ENCODE peak calls at places on chromosomes 3 and 15, in six cellular contexts. B is cardiac muscle cell, F is fibroblast of pulmonary artery, W is left ventricle myocardium inferior, Z is fibroblast of villous mesenchyme, M is AG04450. R is an unnamed sample.

GRCh38 chr15:68258684-68259083 is 18.9 kb upstream of the FEM1B start:
- DNase-seq in B (no peak), F (peak; percentile 34), W (no peak), Z (peak; percentile 43), M (no peak), R (no peak)

GRCh38 chr15:59384507-59384906 is 11.8 kb upstream of the MYO1E start:
- DNase-seq in B (no peak), F (no peak), W (no peak), Z (no peak), M (no peak), R (no peak)

GRCh38 chr3:18443670-18444596 is 18.8 kb upstream of the SATB1 start:
- DNase-seq in B (peak; percentile 11), F (no peak), W (peak; percentile 12), Z (no peak), M (no peak), R (peak; percentile 66)

GRCh38 chr3:151909720-151910405 is 36.4 kb downstream of the SUCNR1 start:
- DNase-seq in B (no peak), F (no peak), W (no peak), Z (no peak), M (no peak), R (no peak)

GRCh38 chr3:46065751-46066256 is 38.5 kb upstream of the XCR1 start:
- DNase-seq in B (no peak), F (no peak), W (no peak), Z (no peak), M (no peak), R (no peak)

GRCh38 chr15:94168250-94168649 is 63.1 kb upstream of the MCTP2 start:
- DNase-seq in B (no peak), F (no peak), W (no peak), Z (no peak), M (no peak), R (no peak)

GRCh38 chr15:69526696-69527095 is 74.1 kb downstream of the RPLP1 start:
- DNase-seq in B (no peak), F (no peak), W (no peak), Z (no peak), M (no peak), R (no peak)

GRCh38 chr15:100252359-100252758 is 89.4 kb downstream of the ADAMTS17 start:
- DNase-seq in B (no peak), F (no peak), W (no peak), Z (no peak), M (no peak), R (no peak)

GRCh38 chr15:39466428-39466827 is 114.5 kb upstream of the THBS1 start:
- DNase-seq in B (no peak), F (no peak), W (peak; percentile 80), Z (peak; percentile 90), M (no peak), R (peak; percentile 58)

DNA sequence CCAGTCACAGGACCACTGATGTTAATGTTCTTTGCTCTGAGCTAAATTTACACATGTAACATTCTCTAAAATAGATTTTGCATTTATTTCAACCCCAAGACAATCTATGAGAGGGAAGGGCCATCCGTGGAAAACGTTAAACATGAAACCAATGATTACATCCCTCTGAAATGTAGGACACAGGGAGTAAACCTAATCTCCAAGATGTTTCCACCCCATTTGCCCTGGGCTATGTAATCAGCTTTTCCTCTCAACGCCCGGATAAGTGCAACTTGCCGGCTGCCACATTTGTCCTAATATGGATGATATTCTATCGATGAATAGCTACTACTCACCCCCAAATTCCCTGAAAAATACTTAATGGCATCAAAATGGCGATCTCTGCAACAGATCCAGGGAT is 6.4 kb upstream of the FMN1 start:
- DNase-seq in B (no peak), F (no peak), W (no peak), Z (no peak), M (no peak), R (no peak)
- H3K4me3 ChIP-seq in B (no peak overlapping the region), F (no peak overlapping the region), W (no peak overlapping the region), Z (no peak overlapping the region), M (no peak overlapping the region), R (no peak overlapping the region)

DNA sequence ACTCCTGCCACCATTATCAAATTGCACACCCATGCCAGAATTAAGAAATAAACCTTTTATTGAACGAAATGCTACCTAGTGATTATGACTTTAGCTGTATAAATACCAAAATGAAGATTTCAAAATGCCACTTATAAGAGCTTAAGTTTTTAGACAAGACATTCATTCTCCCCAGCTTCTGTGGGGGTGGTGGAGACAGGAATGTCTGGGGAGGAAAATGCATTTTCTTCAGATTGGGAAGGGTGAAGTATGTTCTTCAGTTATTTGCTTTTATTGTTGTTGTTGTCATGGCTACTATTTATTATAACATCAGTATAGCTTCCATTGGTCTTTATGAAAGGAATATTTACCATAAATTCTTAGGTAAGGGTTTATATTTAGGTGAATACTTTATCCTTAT is 132.7 kb upstream of the GMNC start:
- DNase-seq in B (no peak), F (no peak), W (no peak), Z (no peak), M (no peak), R (no peak)
- H3K4me3 ChIP-seq in B (no peak overlapping the region), F (no peak overlapping the region), W (no peak overlapping the region), Z (no peak overlapping the region), M (no peak overlapping the region), R (no peak overlapping the region)

GRCh38 chr3:170911051-170911450 is 2.6 kb upstream of the EIF5A2 start:
- DNase-seq in B (no peak), F (no peak), W (no peak), Z (no peak), M (no peak), R (no peak)

GRCh38 chr3:170908235-170909116 is at the start of gene EIF5A2:
- DNase-seq in B (peak; percentile 99), F (peak; percentile 97), W (peak; percentile 96), Z (peak; percentile 95), M (peak; percentile 82), R (peak; percentile 96)

GRCh38 chr3:170907519-170908234 is 760 bp downstream of the EIF5A2 start:
- DNase-seq in B (peak; percentile 34), F (peak; percentile 26), W (no peak), Z (peak; percentile 35), M (no peak), R (no peak)

GRCh38 chr3:170910542-170910941 is 2.1 kb upstream of the EIF5A2 start:
- DNase-seq in B (no peak), F (no peak), W (no peak), Z (no peak), M (no peak), R (no peak)

DNA sequence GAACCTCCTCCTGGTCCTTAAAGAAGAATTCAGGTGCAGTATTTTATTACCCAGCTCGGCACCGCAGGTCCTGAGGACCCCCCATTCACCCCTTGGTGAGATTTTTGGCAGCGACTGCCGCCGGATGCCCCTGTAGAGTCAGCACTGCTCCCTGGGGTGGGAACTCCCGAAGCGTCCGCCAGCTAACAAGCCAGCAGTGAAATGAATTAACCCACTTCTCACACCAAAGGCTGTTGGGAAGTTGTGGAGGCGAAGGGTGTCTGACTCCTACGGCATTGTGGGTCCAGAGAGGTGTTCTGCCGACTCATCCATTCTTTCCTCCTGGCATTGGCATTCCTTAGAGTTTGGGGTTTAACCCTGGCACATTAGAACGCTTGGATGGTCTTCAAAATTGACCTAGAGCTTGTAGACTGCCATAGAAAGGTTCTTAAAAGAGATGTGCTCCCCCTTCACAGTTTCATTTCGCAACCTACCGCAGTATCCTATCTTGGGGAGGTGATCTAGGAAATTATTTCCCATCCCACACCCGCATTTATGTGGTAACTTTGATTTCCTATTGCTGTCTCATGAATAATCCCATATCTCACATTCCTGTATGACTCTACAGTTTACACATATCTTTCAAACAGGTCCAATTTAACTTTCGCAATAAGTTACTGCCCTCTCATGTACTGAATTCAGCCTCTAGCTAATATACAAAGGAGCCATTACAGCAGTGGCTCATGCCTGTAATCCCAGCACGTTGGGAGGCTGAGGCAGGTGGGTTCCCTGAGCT is 879 bp upstream of the EIF5A2 start:
- DNase-seq in B (peak; percentile 94), F (peak; percentile 96), W (no peak), Z (peak; percentile 93), M (peak; percentile 89), R (no peak)
- H3K4me3 ChIP-seq in B (no peak overlapping the region), F (no peak overlapping the region), W (peak overlapping the region; percentile 80), Z (no peak overlapping the region), M (no peak overlapping the region), R (peak overlapping the region; percentile 71)

GRCh38 chr3:49028298-49028672 is 913 bp downstream of the IMPDH2 start:
- DNase-seq in B (no peak), F (no peak), W (no peak), Z (no peak), M (no peak), R (no peak)
- H3K4me3 ChIP-seq in B (peak overlapping the region; percentile 54), F (peak overlapping the region; percentile 82), W (peak overlapping the region; percentile 87), Z (peak overlapping the region; percentile 73), M (peak overlapping the region; percentile 87), R (peak overlapping the region; percentile 72)

GRCh38 chr3:9500108-9501050 is 53.2 kb downstream of the LHFPL4 start:
- DNase-seq in B (peak; percentile 72), F (peak; percentile 69), W (peak; percentile 53), Z (peak; percentile 66), M (no peak), R (peak; percentile 67)
- H3K4me3 ChIP-seq in B (no peak overlapping the region), F (no peak overlapping the region), W (peak overlapping the region; percentile 22), Z (no peak overlapping the region), M (peak overlapping the region; percentile 22), R (no peak overlapping the region)

GRCh38 chr3:190099099-190099498 is 21.6 kb downstream of the P3H2 start:
- DNase-seq in B (no peak), F (no peak), W (no peak), Z (no peak), M (no peak), R (no peak)

GRCh38 chr3:190097617-190098016 is 23.1 kb downstream of the P3H2 start:
- DNase-seq in B (peak; percentile 58), F (no peak), W (no peak), Z (no peak), M (no peak), R (no peak)

GRCh38 chr3:190097025-190097424 is 23.7 kb downstream of the P3H2 start:
- DNase-seq in B (no peak), F (no peak), W (no peak), Z (no peak), M (no peak), R (no peak)

GRCh38 chr3:190105876-190106275 is 14.8 kb downstream of the P3H2 start:
- DNase-seq in B (peak; percentile 50), F (peak; percentile 26), W (no peak), Z (peak; percentile 74), M (no peak), R (no peak)

GRCh38 chr3:190101320-190102117 is 19.2 kb downstream of the P3H2 start:
- DNase-seq in B (peak; percentile 84), F (peak; percentile 57), W (no peak), Z (peak; percentile 73), M (no peak), R (no peak)
- H3K4me3 ChIP-seq in B (no peak overlapping the region), F (peak overlapping the region; percentile 34), W (peak overlapping the region; percentile 45), Z (peak overlapping the region; percentile 31), M (peak overlapping the region; percentile 41), R (peak overlapping the region; percentile 12)

GRCh38 chr3:3799173-3800075 is at the start of gene LRRN1:
- DNase-seq in B (no peak), F (no peak), W (peak; percentile 45), Z (no peak), M (no peak), R (peak; percentile 72)
- H3K4me3 ChIP-seq in B (peak within 1 kb of the TSS; percentile 49), F (no peak within 1 kb of the TSS), W (peak within 1 kb of the TSS; percentile 69), Z (no peak within 1 kb of the TSS), M (no peak within 1 kb of the TSS), R (peak within 1 kb of the TSS; percentile 58)